ENCODE peak calls at places on chromosomes 2 and 18, in nine cellular contexts. N is activated naive CD8-positive, alpha-beta T cell treated with anti-CD3 and anti-CD28 coated beads, Interleukin-2, amount 50 U/mL, for 24 hours; L is GM20000; W is uterus; Y is epithelial cell of esophagus; I is anterior cingulate cortex; F is A673; C is GM10248; H is EL. A is an unnamed sample.

GRCh38 chr2:47003641-47004427 is 88.2 kb upstream of the MCFD2 start:
- DNase-seq in N (no peak), L (no peak), W (no peak), Y (no peak), I (no peak), F (no peak), C (no peak), H (peak), A (no peak)

GRCh38 chr18:67145586-67146292 is 370.8 kb downstream of the DSEL start:
- DNase-seq in N (no peak), L (no peak), W (no peak), Y (no peak), I (no peak), F (no peak), C (no peak), H (no peak), A (no peak)

GRCh38 chr18:25921677-25922421 is 168.6 kb downstream of the SS18 start:
- DNase-seq in N (peak), L (peak), W (no peak), Y (peak), I (no peak), F (peak), C (peak), H (peak), A (peak)

GRCh38 chr2:134778372-134778771 is 59.6 kb upstream of the TMEM163 start:
- DNase-seq in N (peak), L (peak), W (no peak), Y (no peak), I (no peak), F (no peak), C (no peak), H (no peak), A (no peak)

GRCh38 chr2:28325173-28325566 is 67.5 kb upstream of the FOSL2 start:
- DNase-seq in N (no peak), L (no peak), W (no peak), Y (no peak), I (no peak), F (no peak), C (no peak), H (no peak), A (no peak)

GRCh38 chr2:202051499-202052161 is 18.0 kb downstream of the FZD7 start:
- DNase-seq in N (no peak), L (no peak), W (no peak), Y (no peak), I (no peak), F (peak), C (no peak), H (peak), A (no peak)

GRCh38 chr18:33532978-33533377 is 45.0 kb upstream of the ASXL3 start:
- DNase-seq in N (no peak), L (no peak), W (no peak), Y (no peak), I (no peak), F (no peak), C (no peak), H (no peak), A (no peak)

GRCh38 chr2:216680951-216681629 is 14.3 kb downstream of the IGFBP5 start:
- DNase-seq in N (no peak), L (no peak), W (no peak), Y (no peak), I (no peak), F (no peak), C (no peak), H (no peak), A (no peak)

GRCh38 chr18:46639386-46639785 is 17.6 kb downstream of the LOXHD1 start:
- DNase-seq in N (no peak), L (no peak), W (no peak), Y (no peak), I (no peak), F (no peak), C (no peak), H (no peak), A (no peak)

GRCh38 chr2:102619414-102620319 is at the start of gene SLC9A2:
- DNase-seq in N (peak), L (peak), W (no peak), Y (peak), I (no peak), F (peak), C (peak), H (peak), A (no peak)

GRCh38 chr18:76932026-76932819 is 109.9 kb downstream of the ZNF236 start:
- DNase-seq in N (no peak), L (no peak), W (peak), Y (no peak), I (no peak), F (no peak), C (no peak), H (no peak), A (no peak)

GRCh38 chr2:130342020-130342532 is 621 bp upstream of the IMP4 start:
- DNase-seq in N (peak), L (peak), W (peak), Y (peak), I (peak), F (peak), C (peak), H (peak), A (peak)

GRCh38 chr2:234548720-234549420 is 52.0 kb upstream of the ARL4C start:
- DNase-seq in N (no peak), L (no peak), W (peak), Y (no peak), I (no peak), F (no peak), C (no peak), H (no peak), A (no peak)

GRCh38 chr18:68735498-68736343 is 20.8 kb upstream of the TMX3 start:
- DNase-seq in N (no peak), L (peak), W (no peak), Y (peak), I (no peak), F (peak), C (peak), H (peak), A (peak)

GRCh38 chr18:23824704-23825103 is 135.5 kb downstream of the LAMA3 start:
- DNase-seq in N (no peak), L (no peak), W (no peak), Y (peak), I (no peak), F (no peak), C (no peak), H (peak), A (no peak)

A was measured in NCI-H1092.